ENCODE peak calls at places on chromosomes 1 and 21, in eight cellular contexts. One of them, this sample, is unnamed.
A peak's percentile ranks its signal among the peaks of the same experiment; 100 is the strongest.

GRCh38 chr1:203306970-203307541 is 1.7 kb downstream of the BTG2 start:
- DNase-seq in PC-3: no peak
- DNase-seq in GM23248: no peak
- DNase-seq in iPS DF 6.9: no peak
- DNase-seq in fibroblast of lung: no peak
- DNase-seq in heart left ventricle: peak; percentile 57
- DNase-seq in CD8-positive, alpha-beta memory T cell: peak; percentile 52
- DNase-seq in ovary: peak; percentile 58
- DNase-seq in this sample: no peak

GRCh38 chr1:178966312-178966711 is 59.4 kb upstream of the FAM20B start:
- DNase-seq in PC-3: no peak
- DNase-seq in GM23248: no peak
- DNase-seq in iPS DF 6.9: no peak
- DNase-seq in fibroblast of lung: no peak
- DNase-seq in heart left ventricle: no peak
- DNase-seq in CD8-positive, alpha-beta memory T cell: no peak
- DNase-seq in ovary: no peak
- DNase-seq in this sample: no peak

GRCh38 chr1:94670273-94670672 is 128.7 kb upstream of the F3 start:
- DNase-seq in PC-3: no peak
- DNase-seq in GM23248: peak; percentile 24
- DNase-seq in iPS DF 6.9: no peak
- DNase-seq in fibroblast of lung: no peak
- DNase-seq in heart left ventricle: no peak
- DNase-seq in CD8-positive, alpha-beta memory T cell: no peak
- DNase-seq in ovary: no peak
- DNase-seq in this sample: no peak

GRCh38 chr1:202579806-202580205 is 130.4 kb downstream of the SYT2 start:
- DNase-seq in PC-3: peak; percentile 38
- DNase-seq in GM23248: peak; percentile 87
- DNase-seq in iPS DF 6.9: no peak
- DNase-seq in fibroblast of lung: peak; percentile 97
- DNase-seq in heart left ventricle: no peak
- DNase-seq in CD8-positive, alpha-beta memory T cell: no peak
- DNase-seq in ovary: no peak
- DNase-seq in this sample: peak; percentile 62

GRCh38 chr1:160606611-160607010 is 27.3 kb upstream of the CD84 start:
- DNase-seq in PC-3: no peak
- DNase-seq in GM23248: no peak
- DNase-seq in iPS DF 6.9: no peak
- DNase-seq in fibroblast of lung: no peak
- DNase-seq in heart left ventricle: no peak
- DNase-seq in CD8-positive, alpha-beta memory T cell: no peak
- DNase-seq in ovary: no peak
- DNase-seq in this sample: no peak

GRCh38 chr1:71390518-71390917 is 309.7 kb upstream of the ZRANB2 start:
- DNase-seq in PC-3: no peak
- DNase-seq in GM23248: no peak
- DNase-seq in iPS DF 6.9: no peak
- DNase-seq in fibroblast of lung: no peak
- DNase-seq in heart left ventricle: no peak
- DNase-seq in CD8-positive, alpha-beta memory T cell: no peak
- DNase-seq in ovary: no peak
- DNase-seq in this sample: no peak

GRCh38 chr1:186735463-186735862 is 55.2 kb upstream of the PTGS2 start:
- DNase-seq in PC-3: peak; percentile 53
- DNase-seq in GM23248: peak; percentile 17
- DNase-seq in iPS DF 6.9: no peak
- DNase-seq in fibroblast of lung: no peak
- DNase-seq in heart left ventricle: no peak
- DNase-seq in CD8-positive, alpha-beta memory T cell: no peak
- DNase-seq in ovary: no peak
- DNase-seq in this sample: no peak

GRCh38 chr1:182147136-182147815 is 85.8 kb upstream of the ZNF648 start:
- DNase-seq in PC-3: no peak
- DNase-seq in GM23248: peak; percentile 64
- DNase-seq in iPS DF 6.9: no peak
- DNase-seq in fibroblast of lung: peak; percentile 12
- DNase-seq in heart left ventricle: no peak
- DNase-seq in CD8-positive, alpha-beta memory T cell: no peak
- DNase-seq in ovary: no peak
- DNase-seq in this sample: no peak

GRCh38 chr1:212229654-212230053 is 55.6 kb upstream of the PPP2R5A start:
- DNase-seq in PC-3: peak; percentile 50
- DNase-seq in GM23248: peak; percentile 92
- DNase-seq in iPS DF 6.9: no peak
- DNase-seq in fibroblast of lung: no peak
- DNase-seq in heart left ventricle: no peak
- DNase-seq in CD8-positive, alpha-beta memory T cell: no peak
- DNase-seq in ovary: no peak
- DNase-seq in this sample: no peak
- H3K4me1 ChIP-seq in PC-3: peaks cover 5% of the 10 kb centered on the region
- H3K4me1 ChIP-seq in GM23248: peaks cover 22% of the 10 kb centered on the region
- H3K4me1 ChIP-seq in iPS DF 6.9: no peaks in the 10 kb centered on the region
- H3K4me1 ChIP-seq in fibroblast of lung: peaks cover 5% of the 10 kb centered on the region
- H3K4me1 ChIP-seq in heart left ventricle: peaks cover 15% of the 10 kb centered on the region
- H3K4me1 ChIP-seq in CD8-positive, alpha-beta memory T cell: peaks cover 24% of the 10 kb centered on the region
- H3K4me1 ChIP-seq in ovary: no peaks in the 10 kb centered on the region
- H3K4me1 ChIP-seq in this sample: peaks cover 15% of the 10 kb centered on the region

DNA sequence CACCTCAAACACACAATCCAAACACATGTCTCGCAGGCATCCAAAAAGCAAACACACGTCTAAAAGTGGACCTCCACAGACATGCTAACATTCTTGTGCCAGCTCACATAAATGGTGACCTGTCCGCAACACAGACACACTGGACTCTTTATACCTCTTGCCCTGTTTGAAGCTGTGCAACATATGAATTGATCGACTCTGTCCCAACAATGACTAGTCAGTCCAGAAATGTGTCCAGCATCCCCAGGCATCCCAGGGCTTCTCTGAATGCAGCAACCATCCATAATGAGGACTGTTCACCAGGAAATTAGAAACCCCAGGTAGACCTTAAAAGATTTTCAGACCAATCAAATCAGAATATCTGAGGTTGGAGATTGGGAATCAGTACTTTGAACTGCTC is 3.2 kb downstream of the DDR2 start:
- DNase-seq in PC-3: no peak
- DNase-seq in GM23248: peak; percentile 50
- DNase-seq in iPS DF 6.9: no peak
- DNase-seq in fibroblast of lung: no peak
- DNase-seq in heart left ventricle: no peak
- DNase-seq in CD8-positive, alpha-beta memory T cell: no peak
- DNase-seq in ovary: no peak
- DNase-seq in this sample: no peak
- H3K4me3 ChIP-seq in PC-3: no peak overlapping the region
- H3K4me3 ChIP-seq in GM23248: peak overlapping the region; percentile 100
- H3K4me3 ChIP-seq in iPS DF 6.9: no peak overlapping the region
- H3K4me3 ChIP-seq in fibroblast of lung: peak overlapping the region; percentile 91
- H3K4me3 ChIP-seq in heart left ventricle: no peak overlapping the region
- H3K4me3 ChIP-seq in CD8-positive, alpha-beta memory T cell: no peak overlapping the region
- H3K4me3 ChIP-seq in ovary: no peak overlapping the region
- H3K4me3 ChIP-seq in this sample: no peak overlapping the region

GRCh38 chr1:205950280-205950679 is 7.0 kb upstream of the SLC26A9 start:
- DNase-seq in PC-3: peak; percentile 43
- DNase-seq in GM23248: peak; percentile 96
- DNase-seq in iPS DF 6.9: no peak
- DNase-seq in fibroblast of lung: peak; percentile 47
- DNase-seq in heart left ventricle: no peak
- DNase-seq in CD8-positive, alpha-beta memory T cell: no peak
- DNase-seq in ovary: no peak
- DNase-seq in this sample: no peak
- H3K4me1 ChIP-seq in PC-3: peaks cover 17% of the 10 kb centered on the region
- H3K4me1 ChIP-seq in GM23248: peaks cover 28% of the 10 kb centered on the region
- H3K4me1 ChIP-seq in iPS DF 6.9: no peaks in the 10 kb centered on the region
- H3K4me1 ChIP-seq in fibroblast of lung: peaks cover 8% of the 10 kb centered on the region
- H3K4me1 ChIP-seq in heart left ventricle: no peaks in the 10 kb centered on the region
- H3K4me1 ChIP-seq in CD8-positive, alpha-beta memory T cell: no peaks in the 10 kb centered on the region
- H3K4me1 ChIP-seq in ovary: no peaks in the 10 kb centered on the region
- H3K4me1 ChIP-seq in this sample: peaks cover 10% of the 10 kb centered on the region

GRCh38 chr21:31735518-31735992 is 3.6 kb upstream of the SCAF4 start:
- DNase-seq in PC-3: no peak
- DNase-seq in GM23248: no peak
- DNase-seq in iPS DF 6.9: no peak
- DNase-seq in fibroblast of lung: no peak
- DNase-seq in heart left ventricle: no peak
- DNase-seq in CD8-positive, alpha-beta memory T cell: no peak
- DNase-seq in ovary: no peak
- DNase-seq in this sample: no peak

GRCh38 chr21:31732538-31732864 is 583 bp upstream of the SCAF4 start:
- DNase-seq in PC-3: no peak
- DNase-seq in GM23248: no peak
- DNase-seq in iPS DF 6.9: no peak
- DNase-seq in fibroblast of lung: peak; percentile 73
- DNase-seq in heart left ventricle: no peak
- DNase-seq in CD8-positive, alpha-beta memory T cell: no peak
- DNase-seq in ovary: no peak
- DNase-seq in this sample: no peak

GRCh38 chr21:31731802-31732537 is at the start of gene SCAF4:
- DNase-seq in PC-3: peak; percentile 91
- DNase-seq in GM23248: peak; percentile 97
- DNase-seq in iPS DF 6.9: no peak
- DNase-seq in fibroblast of lung: peak; percentile 87
- DNase-seq in heart left ventricle: peak; percentile 93
- DNase-seq in CD8-positive, alpha-beta memory T cell: peak; percentile 75
- DNase-seq in ovary: peak; percentile 91
- DNase-seq in this sample: peak; percentile 94

GRCh38 chr21:31732891-31733520 is 1.1 kb upstream of the SCAF4 start:
- DNase-seq in PC-3: no peak
- DNase-seq in GM23248: peak; percentile 41
- DNase-seq in iPS DF 6.9: no peak
- DNase-seq in fibroblast of lung: no peak
- DNase-seq in heart left ventricle: no peak
- DNase-seq in CD8-positive, alpha-beta memory T cell: peak; percentile 6
- DNase-seq in ovary: peak; percentile 33
- DNase-seq in this sample: peak; percentile 53

DNA sequence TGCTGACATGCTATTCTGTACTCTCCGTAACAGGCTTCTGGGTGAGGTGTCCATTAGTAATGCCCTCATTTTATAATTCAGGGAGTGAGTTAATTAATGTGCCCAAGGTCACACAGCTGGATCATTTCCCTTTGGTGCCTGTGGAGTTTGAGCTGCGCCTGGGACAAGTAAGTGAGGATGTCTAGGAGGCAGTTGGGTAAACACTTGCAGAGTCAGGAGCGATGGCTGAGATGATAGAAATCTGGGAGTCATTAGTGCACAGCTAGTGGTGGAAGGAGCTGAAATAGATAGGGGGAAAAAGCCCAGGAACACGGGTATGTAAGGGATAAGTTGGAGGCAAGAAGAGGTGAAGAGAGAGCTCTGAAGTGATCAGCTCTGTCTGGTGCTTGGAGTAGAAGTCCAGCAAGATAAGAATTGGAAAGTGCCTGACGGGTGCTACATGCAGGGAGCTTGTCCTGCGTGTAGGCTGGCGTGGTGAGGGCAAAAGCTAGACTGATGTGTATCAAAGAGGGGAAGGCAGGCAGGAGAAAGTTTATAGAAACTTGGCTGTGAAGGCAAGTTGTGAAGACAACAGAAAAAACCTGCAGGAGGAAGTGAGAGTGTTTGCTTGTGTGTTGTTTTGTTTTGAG is 1.7 kb upstream of the SCAF4 start:
- DNase-seq in PC-3: no peak
- DNase-seq in GM23248: peak; percentile 30
- DNase-seq in iPS DF 6.9: no peak
- DNase-seq in fibroblast of lung: no peak
- DNase-seq in heart left ventricle: no peak
- DNase-seq in CD8-positive, alpha-beta memory T cell: no peak
- DNase-seq in ovary: no peak
- DNase-seq in this sample: no peak
- H3K4me3 ChIP-seq in PC-3: no peak overlapping the region
- H3K4me3 ChIP-seq in GM23248: no peak overlapping the region
- H3K4me3 ChIP-seq in iPS DF 6.9: no peak overlapping the region
- H3K4me3 ChIP-seq in fibroblast of lung: no peak overlapping the region
- H3K4me3 ChIP-seq in heart left ventricle: no peak overlapping the region
- H3K4me3 ChIP-seq in CD8-positive, alpha-beta memory T cell: no peak overlapping the region
- H3K4me3 ChIP-seq in ovary: no peak overlapping the region
- H3K4me3 ChIP-seq in this sample: no peak overlapping the region

DNA sequence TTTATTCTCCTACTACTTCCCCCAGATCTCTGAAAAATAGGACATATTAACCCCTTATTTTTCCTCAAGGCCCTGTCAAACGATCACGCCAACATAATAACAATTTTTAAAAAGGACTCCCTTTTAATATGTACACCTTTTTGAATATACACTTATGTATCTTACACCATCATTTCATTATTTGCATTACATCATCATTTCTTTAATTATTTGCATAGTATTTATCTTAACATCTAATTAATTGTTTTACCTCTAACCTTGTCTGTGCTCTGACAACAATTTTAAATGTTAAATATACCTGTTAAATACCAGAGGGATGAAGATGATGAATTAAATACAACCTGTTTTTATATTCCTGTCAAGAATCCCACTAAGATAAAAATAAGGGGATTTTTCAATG is 432.2 kb downstream of the PTPRC start:
- DNase-seq in PC-3: no peak
- DNase-seq in GM23248: no peak
- DNase-seq in iPS DF 6.9: no peak
- DNase-seq in fibroblast of lung: no peak
- DNase-seq in heart left ventricle: no peak
- DNase-seq in CD8-positive, alpha-beta memory T cell: no peak
- DNase-seq in ovary: no peak
- DNase-seq in this sample: no peak
- H3K4me1 ChIP-seq in PC-3: peaks cover 9% of the 10 kb centered on the region
- H3K4me1 ChIP-seq in GM23248: no peaks in the 10 kb centered on the region
- H3K4me1 ChIP-seq in iPS DF 6.9: no peaks in the 10 kb centered on the region
- H3K4me1 ChIP-seq in fibroblast of lung: no peaks in the 10 kb centered on the region
- H3K4me1 ChIP-seq in heart left ventricle: no peaks in the 10 kb centered on the region
- H3K4me1 ChIP-seq in CD8-positive, alpha-beta memory T cell: no peaks in the 10 kb centered on the region
- H3K4me1 ChIP-seq in ovary: no peaks in the 10 kb centered on the region
- H3K4me1 ChIP-seq in this sample: no peaks in the 10 kb centered on the region